ENCODE peak calls at places on chromosomes 2 and 18, in five cellular contexts. A, N, Q, I and V are unnamed samples.
A peak's percentile ranks its signal among the peaks of the same experiment; 100 is the strongest.

GRCh38 chr18:10401489-10401888 is 52.9 kb upstream of the APCDD1 start:
- DNase-seq in A (no peak), N (no peak), Q (peak; percentile 26), I (no peak), V (no peak)

GRCh38 chr2:120323807-120324399 is 22.0 kb upstream of the INHBB start:
- DNase-seq in A (no peak), N (no peak), Q (no peak), I (no peak), V (no peak)

GRCh38 chr2:105857076-105857740 is 112.5 kb downstream of the NCK2 start:
- DNase-seq in A (no peak), N (no peak), Q (no peak), I (no peak), V (no peak)

GRCh38 chr2:178074123-178075005 is 1.8 kb upstream of the PDE11A start:
- DNase-seq in A (no peak), N (no peak), Q (no peak), I (no peak), V (no peak)

GRCh38 chr2:185921048-185921756 is 182.6 kb downstream of the FSIP2 start:
- DNase-seq in A (no peak), N (no peak), Q (peak; percentile 0), I (no peak), V (no peak)

GRCh38 chr18:8153887-8154583 is 455.2 kb upstream of the RAB12 start:
- DNase-seq in A (no peak), N (no peak), Q (peak; percentile 85), I (no peak), V (no peak)

GRCh38 chr18:13217971-13218375 is 587 bp upstream of the LDLRAD4 start:
- DNase-seq in A (no peak), N (no peak), Q (no peak), I (no peak), V (peak; percentile 41)

GRCh38 chr2:236673823-236674185 is 104.2 kb downstream of the ACKR3 start:
- DNase-seq in A (peak; percentile 8), N (no peak), Q (no peak), I (no peak), V (no peak)

GRCh38 chr2:225042800-225043167 is 516 bp upstream of the DOCK10 start:
- DNase-seq in A (no peak), N (no peak), Q (peak; percentile 16), I (no peak), V (no peak)

GRCh38 chr18:46411862-46412690 is 244.9 kb downstream of the LOXHD1 start:
- DNase-seq in A (no peak), N (no peak), Q (no peak), I (no peak), V (peak; percentile 74)

GRCh38 chr2:95385570-95385984 is 16.9 kb upstream of the FAHD2A start:
- DNase-seq in A (no peak), N (no peak), Q (no peak), I (no peak), V (no peak)

GRCh38 chr2:151085101-151085640 is 176.5 kb downstream of the RBM43 start:
- DNase-seq in A (no peak), N (no peak), Q (no peak), I (no peak), V (no peak)

GRCh38 chr2:2016912-2017311 is 272.6 kb upstream of the PXDN start:
- DNase-seq in A (no peak), N (no peak), Q (no peak), I (no peak), V (no peak)

GRCh38 chr2:163319006-163319405 is 416.8 kb downstream of the FIGN start:
- DNase-seq in A (no peak), N (no peak), Q (peak; percentile 82), I (no peak), V (no peak)

GRCh38 chr18:2656237-2657042 is 914 bp downstream of the SMCHD1 start:
- DNase-seq in A (peak; percentile 31), N (peak; percentile 57), Q (peak; percentile 23), I (peak; percentile 43), V (peak; percentile 52)

GRCh38 chr2:233477548-233478433 is 88.8 kb downstream of the USP40 start:
- DNase-seq in A (no peak), N (no peak), Q (no peak), I (no peak), V (no peak)

GRCh38 chr18:23401400-23402347 is 51.4 kb upstream of the RIOK3 start:
- DNase-seq in A (no peak), N (no peak), Q (peak; percentile 35), I (peak; percentile 18), V (peak; percentile 87)

GRCh38 chr2:14557111-14557510 is 75.4 kb upstream of the LRATD1 start:
- DNase-seq in A (no peak), N (no peak), Q (no peak), I (no peak), V (no peak)

GRCh38 chr2:71064110-71064611 is 4.3 kb upstream of the NAGK start:
- DNase-seq in A (no peak), N (peak; percentile 19), Q (no peak), I (no peak), V (no peak)
- H3K4me3 ChIP-seq in A (no peak overlapping the region), N (peak overlapping the region; percentile 38), Q (no peak overlapping the region), I (no peak overlapping the region), V (no peak overlapping the region)

GRCh38 chr2:63047193-63047533 is 3.5 kb upstream of the OTX1 start:
- DNase-seq in A (no peak), N (no peak), Q (no peak), I (no peak), V (no peak)

GRCh38 chr2:63048367-63049171 is 2.1 kb upstream of the OTX1 start:
- DNase-seq in A (no peak), N (no peak), Q (no peak), I (no peak), V (no peak)

GRCh38 chr2:63049291-63050185 is 1.1 kb upstream of the OTX1 start:
- DNase-seq in A (no peak), N (no peak), Q (peak; percentile 21), I (no peak), V (no peak)

GRCh38 chr2:63050186-63050915 is at the start of gene OTX1:
- DNase-seq in A (no peak), N (peak; percentile 90), Q (peak; percentile 40), I (peak; percentile 84), V (peak; percentile 56)

DNA sequence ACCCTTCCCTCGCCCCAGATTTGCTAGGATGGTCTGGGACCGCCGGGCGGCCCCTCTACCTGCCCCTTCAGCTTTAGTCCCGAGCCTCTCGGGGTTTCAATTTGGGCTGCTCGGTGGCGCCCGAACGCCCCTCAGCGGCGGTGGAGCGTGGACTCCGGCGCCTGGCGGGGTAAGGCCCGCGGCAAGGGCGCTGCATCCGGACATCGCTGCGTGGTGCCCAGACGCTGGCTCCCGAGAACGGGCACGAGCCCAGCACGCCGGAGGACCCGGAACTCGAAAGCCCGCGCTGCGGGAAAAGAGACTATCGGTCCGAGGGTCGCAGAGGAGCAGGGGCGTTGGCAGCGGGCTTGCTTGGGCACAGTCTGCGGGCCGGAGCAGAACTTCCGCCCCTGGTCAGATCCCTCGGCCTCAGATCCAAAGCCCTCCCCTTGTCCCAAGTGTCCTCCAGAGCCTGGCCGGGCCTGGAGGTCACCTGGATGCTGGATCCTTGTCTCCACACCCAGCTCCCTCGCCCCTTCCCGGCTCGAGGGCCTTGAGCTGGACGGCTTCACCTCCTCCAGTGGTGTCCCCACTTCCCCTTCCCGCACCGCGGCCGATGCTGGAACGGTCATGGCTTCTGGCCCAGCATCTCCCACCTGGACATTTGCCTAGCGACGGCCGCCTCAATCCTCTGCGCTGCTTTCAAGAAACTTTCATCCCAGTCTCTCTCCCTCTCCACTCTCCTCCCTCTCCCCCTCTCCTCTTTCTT is 2.9 kb upstream of the OTX1 start:
- DNase-seq in A (no peak), N (no peak), Q (no peak), I (no peak), V (no peak)
- H3K4me3 ChIP-seq in A (peak overlapping the region; percentile 0), N (peak overlapping the region; percentile 19), Q (no peak overlapping the region), I (no peak overlapping the region), V (no peak overlapping the region)

GRCh38 chr2:164621761-164622105 is 451 bp upstream of the GRB14 start:
- DNase-seq in A (no peak), N (no peak), Q (no peak), I (peak; percentile 11), V (no peak)
- H3K4me3 ChIP-seq in A (no peak overlapping the region), N (no peak overlapping the region), Q (peak overlapping the region; percentile 34), I (peak overlapping the region; percentile 61), V (peak overlapping the region; percentile 56)

DNA sequence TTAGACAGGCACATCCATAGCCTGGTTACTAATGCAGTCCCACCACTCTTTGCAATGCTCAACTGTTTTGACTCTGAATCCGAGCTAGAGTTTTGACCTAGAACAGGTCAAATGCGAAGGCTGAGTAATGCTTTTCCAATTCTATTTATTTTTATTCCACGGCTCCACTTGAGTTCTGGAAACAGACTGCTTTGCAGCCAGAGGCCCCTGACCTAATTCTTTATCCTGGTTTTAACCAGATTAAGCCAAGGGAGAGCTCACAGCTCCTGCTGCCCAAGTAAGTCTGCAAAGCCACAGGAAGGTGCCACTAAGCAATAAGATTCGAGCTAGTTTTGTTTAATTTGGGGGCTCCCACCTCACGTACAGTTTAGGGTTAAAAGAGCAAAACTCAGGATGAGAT is 51.4 kb downstream of the MREG start:
- DNase-seq in A (no peak), N (no peak), Q (no peak), I (no peak), V (no peak)
- H3K4me3 ChIP-seq in A (no peak overlapping the region), N (no peak overlapping the region), Q (no peak overlapping the region), I (no peak overlapping the region), V (no peak overlapping the region)

GRCh38 chr2:64889803-64890202 is 99.4 kb upstream of the SLC1A4 start:
- DNase-seq in A (no peak), N (no peak), Q (no peak), I (no peak), V (no peak)
- H3K4me3 ChIP-seq in A (no peak overlapping the region), N (no peak overlapping the region), Q (no peak overlapping the region), I (no peak overlapping the region), V (no peak overlapping the region)

GRCh38 chr2:157258520-157259326 is 1.2 kb downstream of the GALNT5 start:
- DNase-seq in A (no peak), N (no peak), Q (no peak), I (no peak), V (no peak)
- H3K4me3 ChIP-seq in A (no peak overlapping the region), N (no peak overlapping the region), Q (peak overlapping the region; percentile 56), I (no peak overlapping the region), V (no peak overlapping the region)

DNA sequence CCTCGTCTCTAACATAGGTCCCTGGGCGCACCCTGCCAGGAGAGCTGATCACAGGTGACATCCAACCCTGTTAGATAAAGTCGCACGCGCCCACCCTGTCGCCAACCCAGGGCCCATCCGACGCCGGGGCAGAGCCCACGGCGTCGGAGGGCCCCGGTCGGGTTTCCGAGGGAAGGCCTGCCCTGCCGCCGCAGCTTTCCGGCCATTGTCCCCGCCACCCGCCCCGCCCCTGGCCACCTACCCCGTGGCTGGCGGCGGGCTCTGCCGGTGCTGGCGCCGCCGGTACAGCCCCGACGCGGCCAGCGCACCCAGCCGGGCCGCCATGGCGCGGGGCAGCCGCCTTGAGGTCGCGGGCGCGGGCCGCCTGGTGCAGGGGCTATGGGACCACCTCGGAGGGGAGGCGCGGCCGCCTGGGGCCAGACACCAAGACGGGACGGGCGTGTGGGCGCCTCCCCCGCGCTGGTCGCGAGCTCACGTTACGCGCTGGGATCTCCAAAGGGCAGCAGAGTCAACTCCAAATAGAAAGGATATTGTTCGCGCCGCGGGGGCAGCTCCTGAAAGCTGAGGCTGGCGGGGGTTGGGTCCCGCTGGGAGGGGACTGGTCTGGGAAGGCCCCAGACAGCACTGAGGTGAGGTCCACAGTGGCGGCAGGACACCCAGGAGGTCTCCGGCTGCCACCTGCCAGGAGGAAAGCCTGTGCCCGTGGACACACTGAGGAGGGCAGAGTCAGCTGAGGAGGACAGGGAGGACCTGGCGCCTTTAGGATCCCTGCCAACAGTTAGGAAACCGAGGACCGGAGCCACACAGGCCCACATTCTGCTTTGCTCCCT is 11.1 kb downstream of the LIMS2 start:
- DNase-seq in A (no peak), N (no peak), Q (no peak), I (peak; percentile 1), V (no peak)
- H3K4me3 ChIP-seq in A (no peak overlapping the region), N (no peak overlapping the region), Q (no peak overlapping the region), I (peak overlapping the region; percentile 18), V (no peak overlapping the region)

GRCh38 chr2:210195066-210195852 is 24.1 kb upstream of the KANSL1L start:
- DNase-seq in A (no peak), N (peak; percentile 53), Q (peak; percentile 67), I (no peak), V (no peak)
- H3K4me3 ChIP-seq in A (no peak overlapping the region), N (no peak overlapping the region), Q (no peak overlapping the region), I (peak overlapping the region; percentile 22), V (no peak overlapping the region)